ENCODE peak calls at places on chromosomes 11 and 22, in five cellular contexts. K is H1, Y is GM12878, F is HepG2, D is K562. V is an unnamed sample.

GRCh38 chr22:50148991-50149721 is 21.4 kb upstream of the PANX2 start:
- DNase-seq in K (peak), Y (peak), F (peak), D (peak), V (peak)

GRCh38 chr11:44887598-44887997 is 63.1 kb downstream of the TP53I11 start:
- DNase-seq in K (no peak), Y (no peak), F (no peak), D (no peak), V (no peak)

GRCh38 chr11:122293298-122294023 is 177.4 kb upstream of the BLID start:
- DNase-seq in K (no peak), Y (no peak), F (no peak), D (no peak), V (no peak)

GRCh38 chr11:63761870-63762661 is 6.5 kb downstream of the ZFTA start:
- DNase-seq in K (peak), Y (no peak), F (no peak), D (no peak), V (peak)

GRCh38 chr11:15569626-15570025 is 454.9 kb downstream of the INSC start:
- DNase-seq in K (peak), Y (no peak), F (no peak), D (no peak), V (no peak)

GRCh38 chr11:112837162-112837826 is 123.9 kb upstream of the NCAM1 start:
- DNase-seq in K (no peak), Y (no peak), F (no peak), D (no peak), V (peak)

GRCh38 chr11:1199689-1200610 is 22.9 kb upstream of the MUC5B start:
- DNase-seq in K (no peak), Y (no peak), F (no peak), D (peak), V (peak)

GRCh38 chr11:92955900-92956299 is 13.6 kb upstream of the MTNR1B start:
- DNase-seq in K (no peak), Y (no peak), F (no peak), D (no peak), V (no peak)

GRCh38 chr22:45880091-45880651 is 96.8 kb downstream of the WNT7B start:
- DNase-seq in K (peak), Y (no peak), F (no peak), D (no peak), V (no peak)

GRCh38 chr22:44088976-44089570 is 65.0 kb downstream of the PARVB start:
- DNase-seq in K (no peak), Y (no peak), F (no peak), D (no peak), V (no peak)

GRCh38 chr11:104221455-104221854 is 57.5 kb upstream of the PDGFD start:
- DNase-seq in K (no peak), Y (no peak), F (no peak), D (no peak), V (no peak)

GRCh38 chr11:66070604-66071325 is 693 bp downstream of the PACS1 start:
- DNase-seq in K (peak), Y (no peak), F (no peak), D (peak), V (peak)

GRCh38 chr11:17277024-17277584 is 565 bp downstream of the NUCB2 start:
- DNase-seq in K (no peak), Y (no peak), F (no peak), D (no peak), V (no peak)

GRCh38 chr11:78270993-78271392 is 82.3 kb downstream of the USP35 start:
- DNase-seq in K (no peak), Y (no peak), F (no peak), D (no peak), V (no peak)

GRCh38 chr11:30481385-30481784 is 104.8 kb downstream of the MPPED2 start:
- DNase-seq in K (no peak), Y (no peak), F (no peak), D (no peak), V (peak)

GRCh38 chr11:63490551-63491239 is at the start of gene PLAAT5:
- DNase-seq in K (peak), Y (no peak), F (no peak), D (no peak), V (peak)

GRCh38 chr22:49954354-49954753 is 6.2 kb upstream of the PIM3 start:
- DNase-seq in K (no peak), Y (no peak), F (no peak), D (no peak), V (no peak)

GRCh38 chr22:49232319-49233067 is 595.2 kb downstream of the BRD1 start:
- DNase-seq in K (peak), Y (no peak), F (no peak), D (no peak), V (no peak)

GRCh38 chr22:40728731-40729189 is 49.5 kb downstream of the MCHR1 start:
- DNase-seq in K (no peak), Y (no peak), F (no peak), D (no peak), V (no peak)

GRCh38 chr11:122617297-122617696 is 38.2 kb upstream of the UBASH3B start:
- DNase-seq in K (no peak), Y (no peak), F (no peak), D (no peak), V (no peak)

GRCh38 chr11:117815262-117815803 is 9.2 kb downstream of the FXYD2 start:
- DNase-seq in K (no peak), Y (peak), F (no peak), D (no peak), V (no peak)

GRCh38 chr22:28822930-28823481 is 22.6 kb upstream of the XBP1 start:
- DNase-seq in K (no peak), Y (no peak), F (peak), D (no peak), V (no peak)

GRCh38 chr11:18623707-18624106 is 10.4 kb downstream of the SPTY2D1 start:
- DNase-seq in K (no peak), Y (no peak), F (no peak), D (no peak), V (no peak)

GRCh38 chr11:64327993-64328392 is 10.1 kb downstream of the PRDX5 start:
- DNase-seq in K (no peak), Y (no peak), F (no peak), D (no peak), V (no peak)

GRCh38 chr22:42793848-42794405 is 63.1 kb downstream of the ARFGAP3 start:
- DNase-seq in K (no peak), Y (no peak), F (no peak), D (no peak), V (no peak)

GRCh38 chr11:23991140-23991539 is 505.7 kb upstream of the LUZP2 start:
- DNase-seq in K (no peak), Y (no peak), F (no peak), D (no peak), V (no peak)

GRCh38 chr11:31645747-31646146 is 136.2 kb downstream of the ELP4 start:
- DNase-seq in K (no peak), Y (no peak), F (peak), D (peak), V (no peak)

GRCh38 chr22:46592390-46592872 is 27.8 kb upstream of the GRAMD4 start:
- DNase-seq in K (no peak), Y (no peak), F (no peak), D (peak), V (no peak)

GRCh38 chr22:41636467-41636866 is 15.4 kb downstream of the XRCC6 start:
- DNase-seq in K (no peak), Y (no peak), F (no peak), D (no peak), V (no peak)

GRCh38 chr11:128956401-128957203 is 13.9 kb upstream of the TP53AIP1 start:
- DNase-seq in K (no peak), Y (peak), F (peak), D (peak), V (peak)

GRCh38 chr22:48576333-48577013 is 1251.2 kb downstream of the BRD1 start:
- DNase-seq in K (peak), Y (no peak), F (no peak), D (no peak), V (peak)

GRCh38 chr11:41536001-41536568 is 76.6 kb upstream of the LRRC4C start:
- DNase-seq in K (no peak), Y (no peak), F (no peak), D (no peak), V (no peak)

GRCh38 chr11:69107413-69107812 is 48.3 kb upstream of the SMIM38 start:
- DNase-seq in K (no peak), Y (no peak), F (no peak), D (no peak), V (no peak)

GRCh38 chr11:107598225-107599139 is 7.5 kb downstream of the ELMOD1 start:
- DNase-seq in K (peak), Y (no peak), F (no peak), D (no peak), V (peak)

GRCh38 chr11:27754035-27755017 is 54.1 kb upstream of the BDNF start:
- DNase-seq in K (no peak), Y (no peak), F (no peak), D (no peak), V (no peak)

GRCh38 chr11:27761356-27761755 is 61.1 kb upstream of the BDNF start:
- DNase-seq in K (no peak), Y (no peak), F (no peak), D (no peak), V (no peak)

DNA sequence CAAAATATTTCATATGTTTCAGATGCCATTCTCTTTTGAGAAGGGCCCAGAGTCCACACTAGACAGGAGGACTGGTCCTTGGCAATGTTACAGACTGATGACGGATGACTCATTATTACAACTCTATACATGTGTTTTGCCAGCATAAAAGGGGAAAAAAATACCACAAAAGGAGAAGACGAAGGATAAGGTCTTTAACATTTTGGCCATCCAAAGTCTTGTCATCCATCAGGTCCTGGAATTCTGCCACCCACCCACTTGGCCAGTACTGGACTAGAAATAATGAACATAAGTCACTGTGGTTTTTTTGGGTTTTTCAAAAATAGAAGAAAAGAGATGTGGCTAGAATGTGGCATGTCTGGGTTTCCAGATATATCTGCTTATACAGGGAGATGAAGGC is 57.7 kb upstream of the BDNF start:
- DNase-seq in K (no peak), Y (no peak), F (no peak), D (no peak), V (no peak)
- TF ChIP-seq GABPA in K (no peak), Y (no peak), F (no peak), D (no peak), V (no peak)

DNA sequence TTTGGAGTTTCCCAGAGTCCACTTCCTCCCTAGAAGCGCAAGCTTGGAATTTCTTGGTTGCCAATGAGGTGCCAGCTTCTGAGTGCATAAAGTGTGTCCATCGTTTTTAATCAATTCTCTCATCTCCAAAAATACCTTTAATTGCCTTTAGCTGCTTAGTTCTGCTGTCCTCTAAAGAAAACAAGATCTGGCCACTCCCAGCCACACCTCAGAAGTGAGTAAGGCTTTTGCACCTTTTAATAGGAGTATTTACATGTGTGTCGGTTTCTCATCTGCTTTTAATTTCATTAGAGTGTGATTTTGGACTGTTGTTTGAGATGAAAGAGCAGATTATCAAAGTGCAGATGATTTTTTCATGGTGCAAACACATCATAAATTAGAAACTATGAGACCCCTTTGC is 20.1 kb downstream of the CD44 start:
- DNase-seq in K (no peak), Y (no peak), F (no peak), D (no peak), V (no peak)
- H3K9ac ChIP-seq in K (no peak), Y (no peak), F (no peak), D (no peak), V (no peak)

GRCh38 chr11:86060544-86060943 is 8.3 kb downstream of the PICALM start:
- DNase-seq in K (no peak), Y (no peak), F (no peak), D (no peak), V (no peak)
- TF ChIP-seq GABPA in K (no peak), Y (no peak), F (no peak), D (no peak), V (no peak)

GRCh38 chr11:83569134-83569805 is 283.1 kb upstream of the CCDC90B start:
- DNase-seq in K (no peak), Y (no peak), F (no peak), D (no peak), V (no peak)
- H3K9ac ChIP-seq in K (no peak), Y (no peak), F (no peak), D (no peak), V (no peak)